ENCODE peak calls at places on chromosomes 13 and 19, in eight cellular contexts. J is iPS DF 6.9; B is neuronal stem cell; Y is psoas muscle; T is effector memory CD4-positive, alpha-beta T cell; H is uterus; E is NT2/D1; X is ovary. I is an unnamed sample. For H3K9me3, the result is how much of the 10 kb centered on the place peaks cover.

GRCh38 chr13:97275775-97276501 is 53.8 kb downstream of the MBNL2 start:
- DNase-seq in J (no peak), B (no peak), Y (no peak), T (no peak), H (no peak), E (no peak), X (no peak), I (no peak)

GRCh38 chr19:45767881-45768643 is 990 bp downstream of the SIX5 start:
- DNase-seq in J (no peak), B (peak), Y (peak), T (no peak), H (peak), E (no peak), X (peak), I (no peak)

GRCh38 chr19:52297601-52298358 is 811 bp downstream of the ZNF480 start:
- DNase-seq in J (no peak), B (peak), Y (no peak), T (no peak), H (no peak), E (no peak), X (no peak), I (no peak)

GRCh38 chr19:44573183-44573582 is 40.2 kb upstream of the IGSF23 start:
- DNase-seq in J (no peak), B (no peak), Y (no peak), T (no peak), H (no peak), E (no peak), X (no peak), I (no peak)

GRCh38 chr13:51269039-51269438 is 46.8 kb downstream of the FAM124A start:
- DNase-seq in J (no peak), B (no peak), Y (no peak), T (no peak), H (no peak), E (no peak), X (no peak), I (no peak)

GRCh38 chr19:46388311-46389095 is 24.9 kb downstream of the CCDC8 start:
- DNase-seq in J (no peak), B (no peak), Y (no peak), T (no peak), H (no peak), E (no peak), X (no peak), I (no peak)

GRCh38 chr13:109734002-109734785 is 52.2 kb downstream of the IRS2 start:
- DNase-seq in J (no peak), B (no peak), Y (no peak), T (no peak), H (no peak), E (no peak), X (no peak), I (no peak)

GRCh38 chr13:20740021-20740420 is 33.7 kb downstream of the EEF1AKMT1 start:
- DNase-seq in J (no peak), B (no peak), Y (no peak), T (no peak), H (no peak), E (no peak), X (no peak), I (no peak)

GRCh38 chr13:110628477-110628793 is 13.1 kb downstream of the NAXD start:
- DNase-seq in J (no peak), B (no peak), Y (no peak), T (no peak), H (peak), E (no peak), X (no peak), I (no peak)

GRCh38 chr19:38101723-38102122 is 122.3 kb downstream of the DPF1 start:
- DNase-seq in J (no peak), B (no peak), Y (no peak), T (no peak), H (no peak), E (no peak), X (no peak), I (no peak)

GRCh38 chr19:51994048-51994644 is 7.5 kb upstream of the ZNF350 start:
- DNase-seq in J (no peak), B (no peak), Y (no peak), T (no peak), H (no peak), E (no peak), X (no peak), I (no peak)

GRCh38 chr19:19103167-19103566 is 35.1 kb downstream of the TMEM161A start:
- DNase-seq in J (no peak), B (no peak), Y (no peak), T (no peak), H (no peak), E (no peak), X (no peak), I (no peak)

GRCh38 chr19:3618144-3618810 is 8.3 kb downstream of the CACTIN start:
- DNase-seq in J (no peak), B (no peak), Y (peak), T (no peak), H (peak), E (no peak), X (peak), I (no peak)

GRCh38 chr13:34114581-34114980 is 296.6 kb downstream of the RFC3 start:
- DNase-seq in J (no peak), B (no peak), Y (no peak), T (no peak), H (no peak), E (no peak), X (no peak), I (no peak)

GRCh38 chr13:98557934-98558630 is 18.8 kb downstream of the STK24 start:
- DNase-seq in J (no peak), B (no peak), Y (no peak), T (no peak), H (no peak), E (no peak), X (no peak), I (no peak)

GRCh38 chr19:10699650-10700335 is 1.4 kb upstream of the QTRT1 start:
- DNase-seq in J (no peak), B (no peak), Y (no peak), T (peak), H (no peak), E (no peak), X (no peak), I (no peak)

GRCh38 chr19:19651076-19651475 is 7.6 kb upstream of the GMIP start:
- DNase-seq in J (no peak), B (no peak), Y (no peak), T (no peak), H (peak), E (no peak), X (no peak), I (no peak)

GRCh38 chr13:110017379-110017778 is 231.0 kb upstream of the IRS2 start:
- DNase-seq in J (no peak), B (no peak), Y (no peak), T (no peak), H (no peak), E (peak), X (no peak), I (no peak)

GRCh38 chr13:44312898-44313551 is 60.6 kb upstream of the SERP2 start:
- DNase-seq in J (no peak), B (no peak), Y (no peak), T (no peak), H (no peak), E (no peak), X (no peak), I (no peak)

GRCh38 chr13:29594710-29595379 is 643 bp downstream of the SLC7A1 start:
- DNase-seq in J (no peak), B (peak), Y (peak), T (peak), H (peak), E (no peak), X (peak), I (peak)

GRCh38 chr13:72555601-72556000 is 171.8 kb downstream of the MZT1 start:
- DNase-seq in J (no peak), B (no peak), Y (no peak), T (no peak), H (no peak), E (no peak), X (no peak), I (no peak)

GRCh38 chr19:46718157-46718933 is 1.4 kb upstream of the PRKD2 start:
- DNase-seq in J (no peak), B (no peak), Y (no peak), T (peak), H (no peak), E (no peak), X (no peak), I (no peak)

GRCh38 chr13:99185606-99186005 is 15.0 kb upstream of the UBAC2 start:
- DNase-seq in J (no peak), B (no peak), Y (no peak), T (no peak), H (no peak), E (no peak), X (no peak), I (no peak)

GRCh38 chr19:33206261-33207039 is 12.3 kb downstream of the LRP3 start:
- DNase-seq in J (no peak), B (no peak), Y (no peak), T (no peak), H (no peak), E (no peak), X (no peak), I (no peak)

GRCh38 chr13:110590577-110590976 is 24.8 kb upstream of the NAXD start:
- DNase-seq in J (no peak), B (no peak), Y (no peak), T (no peak), H (no peak), E (no peak), X (no peak), I (no peak)

GRCh38 chr19:7515471-7516226 is at the start of gene ZNF358:
- DNase-seq in J (no peak), B (peak), Y (peak), T (no peak), H (peak), E (no peak), X (peak), I (peak)

GRCh38 chr13:25375727-25376358 is 4.1 kb downstream of the ATP8A2 start:
- DNase-seq in J (no peak), B (peak), Y (no peak), T (no peak), H (no peak), E (no peak), X (no peak), I (no peak)

GRCh38 chr19:28956421-28956820 is 256.5 kb downstream of the UQCRFS1 start:
- DNase-seq in J (no peak), B (no peak), Y (no peak), T (no peak), H (no peak), E (no peak), X (no peak), I (no peak)

GRCh38 chr19:47176627-47177090 is 46.0 kb downstream of the SAE1 start:
- DNase-seq in J (no peak), B (no peak), Y (no peak), T (peak), H (peak), E (no peak), X (no peak), I (no peak)

GRCh38 chr13:79779761-79780160 is 298.8 kb downstream of the NDFIP2 start:
- DNase-seq in J (no peak), B (peak), Y (peak), T (no peak), H (peak), E (no peak), X (peak), I (no peak)

GRCh38 chr13:112064222-112064621 is 2.7 kb upstream of the SOX1 start:
- DNase-seq in J (no peak), B (no peak), Y (no peak), T (no peak), H (no peak), E (no peak), X (no peak), I (no peak)

GRCh38 chr13:112065521-112065866 is 1.5 kb upstream of the SOX1 start:
- DNase-seq in J (no peak), B (no peak), Y (no peak), T (no peak), H (no peak), E (no peak), X (no peak), I (no peak)

GRCh38 chr13:112066624-112067004 is 335 bp upstream of the SOX1 start:
- DNase-seq in J (no peak), B (peak), Y (peak), T (peak), H (no peak), E (no peak), X (no peak), I (no peak)

GRCh38 chr13:112067121-112067741 is at the start of gene SOX1:
- DNase-seq in J (no peak), B (no peak), Y (no peak), T (no peak), H (no peak), E (no peak), X (no peak), I (no peak)

DNA sequence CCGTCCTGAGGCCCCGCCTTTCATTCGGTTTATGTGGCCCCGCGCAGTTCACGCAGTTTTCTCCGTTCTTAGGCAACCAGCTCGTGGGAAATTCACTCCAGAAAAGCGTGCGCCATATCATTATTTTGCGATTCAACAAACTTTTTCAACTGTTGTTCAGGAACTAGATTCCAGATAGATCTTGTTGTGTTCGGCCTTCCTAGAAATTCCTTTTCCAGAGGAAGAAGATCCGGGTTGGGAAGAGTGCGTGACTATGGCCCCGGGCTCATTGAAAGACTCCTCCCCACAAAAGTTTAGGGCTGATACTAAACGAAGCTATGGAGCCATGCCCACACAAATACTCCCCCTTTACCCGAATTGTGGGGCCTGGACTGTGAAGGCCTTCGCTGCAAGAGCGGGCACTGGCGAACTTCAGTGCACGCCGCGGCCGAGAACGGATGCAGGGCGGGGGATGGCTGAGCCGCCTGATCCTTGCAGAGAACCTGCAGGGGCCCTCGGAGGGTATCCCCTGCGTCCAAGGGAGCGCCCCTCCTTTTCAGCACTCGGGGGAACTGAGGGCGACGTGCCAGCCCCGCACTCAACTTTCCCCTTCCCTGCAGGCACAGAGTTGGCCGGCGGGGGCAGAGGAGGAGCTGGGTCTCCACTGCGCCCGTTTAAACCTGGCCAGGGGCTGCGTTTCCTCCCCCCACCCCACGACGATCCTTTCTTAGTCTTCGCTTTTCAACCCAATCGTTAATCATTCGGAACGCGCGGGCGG is 904 bp upstream of the SOX1 start:
- DNase-seq in J (no peak), B (no peak), Y (no peak), T (no peak), H (no peak), E (no peak), X (no peak), I (no peak)
- H3K4me3 ChIP-seq in J (peak), B (peak), Y (peak), T (peak), H (no peak), E (peak), X (no peak), I (peak)

DNA sequence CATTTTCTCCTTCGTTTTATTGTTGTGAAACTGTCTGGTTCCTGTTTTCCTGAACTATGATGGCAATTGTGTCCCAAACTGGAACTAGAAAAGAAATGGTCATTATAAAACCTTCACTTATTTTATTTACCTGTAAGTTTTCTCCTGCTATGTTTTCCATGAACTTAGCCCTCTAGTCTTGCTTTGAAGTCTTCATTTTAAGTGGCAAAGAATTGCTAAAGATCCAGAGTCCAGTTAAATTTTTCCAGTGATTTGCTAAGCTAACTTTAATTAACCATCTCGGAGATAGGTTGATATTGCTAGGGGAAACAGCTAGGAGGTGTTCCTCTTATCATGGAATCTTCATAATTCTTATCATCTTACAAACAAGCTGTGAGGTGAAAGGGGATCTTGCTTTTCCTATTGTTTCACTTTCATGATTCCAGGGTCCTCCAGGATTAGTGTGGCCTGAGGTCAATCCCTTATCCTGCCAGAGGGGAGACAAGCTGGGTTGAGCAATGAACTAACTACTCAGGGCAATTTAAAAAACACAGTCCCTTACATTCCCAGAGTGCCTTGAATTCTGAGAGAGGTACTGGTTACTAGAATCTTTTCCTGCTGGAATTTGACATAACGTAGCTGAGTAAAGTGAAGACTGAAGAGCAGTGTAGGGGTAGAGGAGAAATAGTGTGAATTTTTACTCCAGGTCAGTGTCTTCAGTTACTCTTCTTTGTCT is 112.5 kb downstream of the ESD start:
- DNase-seq in J (peak), B (peak), Y (no peak), T (no peak), H (no peak), E (peak), X (no peak), I (no peak)
- H3K9me3 ChIP-seq in J (under half), B (under half), Y (under half), T (under half), H (under half), E (under half), X (under half), I (under half)

GRCh38 chr19:17681505-17682125 is 6.5 kb downstream of the UNC13A start:
- DNase-seq in J (no peak), B (no peak), Y (peak), T (no peak), H (no peak), E (no peak), X (peak), I (no peak)

GRCh38 chr19:17680235-17680722 is 7.9 kb downstream of the UNC13A start:
- DNase-seq in J (no peak), B (no peak), Y (peak), T (no peak), H (peak), E (no peak), X (peak), I (peak)

GRCh38 chr19:17682273-17682672 is 5.9 kb downstream of the UNC13A start:
- DNase-seq in J (no peak), B (no peak), Y (no peak), T (no peak), H (no peak), E (no peak), X (no peak), I (no peak)

GRCh38 chr19:17678836-17679235 is 9.3 kb downstream of the UNC13A start:
- DNase-seq in J (no peak), B (no peak), Y (no peak), T (no peak), H (no peak), E (no peak), X (no peak), I (no peak)

DNA sequence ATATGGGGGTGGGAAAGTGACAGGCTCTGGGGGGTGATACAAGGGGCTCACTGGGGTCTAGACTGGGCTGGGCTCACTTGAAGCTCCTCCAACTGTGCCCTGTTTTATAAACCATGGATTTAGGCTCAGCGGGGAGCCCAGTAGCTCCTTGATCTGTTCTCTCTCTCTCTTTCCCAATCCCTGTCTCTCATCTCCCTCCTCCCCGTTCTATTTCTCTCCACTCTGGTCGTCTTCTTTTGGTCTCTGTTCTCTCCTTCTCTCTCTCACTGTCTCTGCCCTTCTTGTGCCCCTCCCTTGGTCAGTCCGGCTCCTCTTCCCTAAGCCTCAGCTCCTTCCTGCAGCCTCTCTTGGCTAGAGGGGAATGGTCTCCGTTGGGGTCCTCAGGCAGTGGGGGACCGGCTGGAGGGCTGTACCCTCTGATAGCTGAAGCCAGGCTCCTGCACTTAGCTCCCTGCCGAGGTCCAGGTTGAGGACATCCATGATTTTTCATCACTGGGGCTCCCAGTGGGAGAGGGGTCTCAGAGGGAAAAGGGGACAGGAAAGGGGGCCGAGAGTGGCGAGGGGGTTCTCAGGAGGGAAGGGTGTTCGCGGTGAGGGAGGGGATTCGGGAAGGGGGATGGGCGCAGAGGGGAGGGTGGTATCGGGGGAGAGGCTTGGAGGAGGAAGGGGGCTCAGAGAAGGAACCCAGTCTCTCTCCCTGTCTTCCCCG is 8.5 kb downstream of the UNC13A start:
- DNase-seq in J (no peak), B (no peak), Y (no peak), T (no peak), H (no peak), E (no peak), X (no peak), I (no peak)
- H3K4me3 ChIP-seq in J (peak), B (no peak), Y (peak), T (no peak), H (no peak), E (no peak), X (no peak), I (peak)

GRCh38 chr19:23098988-23099387 is 17.8 kb upstream of the ZNF730 start:
- DNase-seq in J (no peak), B (no peak), Y (no peak), T (no peak), H (no peak), E (no peak), X (no peak), I (no peak)

GRCh38 chr19:23098286-23098685 is 18.5 kb upstream of the ZNF730 start:
- DNase-seq in J (no peak), B (no peak), Y (no peak), T (no peak), H (no peak), E (no peak), X (no peak), I (no peak)

GRCh38 chr19:23095406-23095805 is 21.4 kb upstream of the ZNF730 start:
- DNase-seq in J (no peak), B (no peak), Y (no peak), T (no peak), H (no peak), E (no peak), X (no peak), I (no peak)

GRCh38 chr19:23093832-23094231 is 23.0 kb upstream of the ZNF730 start:
- DNase-seq in J (no peak), B (no peak), Y (no peak), T (no peak), H (no peak), E (no peak), X (no peak), I (no peak)
- H3K9me3 ChIP-seq in J (under half), B (under half), Y (under half), T (under half), H (under half), E (under half), X (under half), I (under half)

GRCh38 chr19:48239582-48240141 is 16.1 kb downstream of the CARD8 start:
- DNase-seq in J (no peak), B (no peak), Y (peak), T (no peak), H (no peak), E (no peak), X (no peak), I (no peak)
- H3K4me3 ChIP-seq in J (no peak), B (no peak), Y (no peak), T (no peak), H (no peak), E (no peak), X (no peak), I (no peak)

GRCh38 chr19:41994521-41994971 is 516 bp upstream of the ATP1A3 start:
- DNase-seq in J (no peak), B (no peak), Y (no peak), T (peak), H (no peak), E (no peak), X (no peak), I (no peak)
- H3K9me3 ChIP-seq in J (under half), B (under half), Y (under half), T (under half), H (under half), E (under half), X (under half), I (under half)